ENCODE peak calls at places on chromosomes 4 and X, in five cellular contexts. X is endodermal cell, J is PC-9, D is BJ, H is aorta. V is an unnamed sample.

GRCh38 chr4:86587016-86587713 is 7.0 kb upstream of the PTPN13 start:
- DNase-seq in X (no peak), J (no peak), D (no peak), H (no peak), V (no peak)

GRCh38 chrX:115549008-115549407 is 12.0 kb upstream of the PLS3 start:
- DNase-seq in X (no peak), J (no peak), D (no peak), H (no peak), V (no peak)

GRCh38 chr4:41209187-41209586 is 5.2 kb downstream of the APBB2 start:
- DNase-seq in X (no peak), J (no peak), D (no peak), H (peak; percentile 53), V (no peak)

GRCh38 chrX:151973851-151974335 is 583 bp downstream of the GABRE start:
- DNase-seq in X (no peak), J (no peak), D (no peak), H (peak; percentile 50), V (peak; percentile 26)

GRCh38 chrX:1249101-1249887 is 19.3 kb upstream of the CSF2RA start:
- DNase-seq in X (peak; percentile 88), J (peak; percentile 62), D (peak; percentile 38), H (peak; percentile 76), V (peak; percentile 66)

GRCh38 chrX:6257025-6257424 is 28.4 kb upstream of the NLGN4X start:
- DNase-seq in X (peak; percentile 49), J (no peak), D (no peak), H (no peak), V (no peak)

GRCh38 chr4:4391866-4392265 is 5.0 kb downstream of the NSG1 start:
- DNase-seq in X (no peak), J (no peak), D (no peak), H (no peak), V (no peak)

GRCh38 chr4:108034560-108034959 is 44.9 kb downstream of the HADH start:
- DNase-seq in X (no peak), J (no peak), D (no peak), H (no peak), V (no peak)

GRCh38 chr4:1797861-1798529 is 4.9 kb downstream of the FGFR3 start:
- DNase-seq in X (no peak), J (no peak), D (no peak), H (no peak), V (no peak)

GRCh38 chr4:184664445-184665210 is 15.1 kb downstream of the PRIMPOL start:
- DNase-seq in X (peak; percentile 71), J (no peak), D (no peak), H (no peak), V (no peak)

GRCh38 chr4:80495847-80496246 is 160.3 kb downstream of the CFAP299 start:
- DNase-seq in X (no peak), J (no peak), D (no peak), H (no peak), V (no peak)

GRCh38 chr4:80498725-80499124 is 163.2 kb downstream of the CFAP299 start:
- DNase-seq in X (no peak), J (no peak), D (no peak), H (no peak), V (no peak)

GRCh38 chr4:80500593-80500992 is 165.1 kb downstream of the CFAP299 start:
- DNase-seq in X (no peak), J (no peak), D (peak; percentile 14), H (no peak), V (no peak)
- H3K4me3 ChIP-seq in X (no peak overlapping the region), J (no peak overlapping the region), D (no peak overlapping the region), H (no peak overlapping the region), V (no peak overlapping the region)

GRCh38 chr4:39026096-39026495 is 6.1 kb downstream of the TMEM156 start:
- DNase-seq in X (no peak), J (no peak), D (no peak), H (no peak), V (no peak)

GRCh38 chr4:39025552-39026085 is 6.6 kb downstream of the TMEM156 start:
- DNase-seq in X (no peak), J (no peak), D (no peak), H (no peak), V (no peak)

GRCh38 chr4:39029752-39030694 is 2.2 kb downstream of the TMEM156 start:
- DNase-seq in X (no peak), J (no peak), D (no peak), H (no peak), V (no peak)

GRCh38 chr4:39032218-39033085 is at the start of gene TMEM156:
- DNase-seq in X (no peak), J (peak; percentile 26), D (no peak), H (no peak), V (no peak)

DNA sequence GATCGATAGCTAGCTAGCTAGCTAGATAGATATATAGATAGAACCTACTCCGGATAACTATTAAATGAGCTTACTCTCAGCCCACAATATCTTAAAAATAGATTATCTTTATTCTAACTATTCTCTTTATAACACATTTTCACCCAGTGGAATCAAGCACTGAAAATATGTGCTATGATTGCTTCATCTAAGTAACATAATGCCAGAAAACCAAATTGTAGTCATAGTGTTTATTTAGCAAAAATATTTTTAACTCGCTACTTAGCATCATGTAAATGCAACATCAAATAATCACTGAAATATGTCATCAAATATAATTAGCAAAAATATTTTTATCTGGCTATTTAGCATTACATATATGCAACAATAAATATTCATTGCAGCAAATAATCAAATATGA is 1.5 kb downstream of the TMEM156 start:
- DNase-seq in X (no peak), J (no peak), D (no peak), H (no peak), V (no peak)
- H3K4me3 ChIP-seq in X (no peak overlapping the region), J (peak overlapping the region; percentile 71), D (no peak overlapping the region), H (no peak overlapping the region), V (no peak overlapping the region)

DNA sequence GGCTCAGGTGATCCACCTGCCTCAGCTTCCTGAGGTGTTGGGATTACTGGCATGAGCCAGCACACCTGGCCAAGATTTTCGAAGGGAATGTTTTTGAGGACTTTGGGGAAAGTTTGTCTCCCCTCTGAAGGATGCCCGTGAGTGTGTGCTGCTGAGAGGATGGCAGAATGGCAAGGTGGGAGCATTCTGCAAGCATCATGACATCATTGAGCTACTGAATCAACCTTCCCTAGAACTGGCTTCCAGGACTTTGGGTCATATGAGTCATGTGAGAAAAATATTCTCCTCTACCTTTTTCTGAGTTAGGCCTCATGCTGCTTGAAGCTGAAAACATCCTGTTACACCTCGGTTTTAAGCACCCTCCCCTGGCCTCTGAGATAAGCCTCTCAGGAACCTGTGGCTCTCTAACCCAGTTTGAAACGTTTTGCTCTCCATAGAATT is 31.0 kb downstream of the TMEM131L start:
- DNase-seq in X (peak; percentile 69), J (no peak), D (no peak), H (no peak), V (no peak)
- H3K4me3 ChIP-seq in X (no peak overlapping the region), J (no peak overlapping the region), D (no peak overlapping the region), H (no peak overlapping the region), V (no peak overlapping the region)

GRCh38 chr4:61553562-61554125 is 353.5 kb downstream of the ADGRL3 start:
- DNase-seq in X (no peak), J (no peak), D (no peak), H (no peak), V (no peak)
- H3K4me3 ChIP-seq in X (no peak overlapping the region), J (no peak overlapping the region), D (no peak overlapping the region), H (no peak overlapping the region), V (no peak overlapping the region)

DNA sequence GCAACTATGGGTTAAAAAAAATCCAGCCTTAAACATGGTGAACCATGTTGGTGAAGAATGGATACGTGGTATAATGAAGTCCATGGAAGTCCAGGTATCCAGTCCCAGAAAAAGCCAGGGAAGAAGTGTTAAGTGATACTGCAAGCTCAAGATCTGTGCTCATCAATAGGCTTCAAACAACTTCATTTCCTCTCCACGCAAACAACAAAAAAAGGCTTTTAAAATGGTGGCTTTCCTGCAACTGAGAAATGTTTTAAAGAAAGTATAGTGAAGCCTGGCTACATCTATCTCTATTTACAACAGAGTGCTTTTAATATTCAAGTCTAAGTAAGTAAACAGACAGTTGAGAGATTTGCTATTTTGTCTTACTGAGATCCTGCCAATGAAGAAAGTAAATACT is 1.6 kb downstream of the TAPT1 start:
- DNase-seq in X (no peak), J (no peak), D (no peak), H (no peak), V (no peak)
- H3K4me3 ChIP-seq in X (peak overlapping the region; percentile 90), J (peak overlapping the region; percentile 60), D (peak overlapping the region; percentile 87), H (peak overlapping the region; percentile 38), V (no peak overlapping the region)

GRCh38 chrX:153181822-153182221 is 2.7 kb downstream of the MAGEA1 start:
- DNase-seq in X (no peak), J (no peak), D (no peak), H (no peak), V (no peak)

GRCh38 chrX:153184787-153185186 is 5.7 kb downstream of the MAGEA1 start:
- DNase-seq in X (no peak), J (no peak), D (no peak), H (no peak), V (no peak)

DNA sequence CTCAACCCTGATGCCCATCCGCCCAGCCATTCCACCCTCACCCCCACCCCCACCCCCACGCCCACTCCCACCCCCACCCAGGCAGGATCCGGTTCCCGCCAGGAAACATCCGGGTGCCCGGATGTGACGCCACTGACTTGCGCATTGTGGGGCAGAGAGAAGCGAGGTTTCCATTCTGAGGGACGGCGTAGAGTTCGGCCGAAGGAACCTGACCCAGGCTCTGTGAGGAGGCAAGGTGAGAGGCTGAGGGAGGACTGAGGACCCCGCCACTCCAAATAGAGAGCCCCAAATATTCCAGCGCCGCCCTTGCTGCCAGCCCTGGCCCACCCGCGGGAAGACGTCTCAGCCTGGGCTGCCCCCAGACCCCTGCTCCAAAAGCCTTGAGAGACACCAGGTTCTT is at the start of gene MAGEA1:
- DNase-seq in X (no peak), J (no peak), D (no peak), H (no peak), V (no peak)
- H3K4me3 ChIP-seq in X (no peak within 1 kb of the TSS), J (no peak within 1 kb of the TSS), D (no peak within 1 kb of the TSS), H (no peak within 1 kb of the TSS), V (no peak within 1 kb of the TSS)

V was measured in lower leg skin.